ENCODE peak calls at places on chromosome 20, in nine cellular contexts. P is sigmoid colon, G is GM12878, Z is suprapubic skin, M is HepG2, E is ovary, B is K562, N is A549, A is stomach. F is an unnamed sample.

GRCh38 chr20:61352381-61353260 is 100.6 kb downstream of the CDH4 start:
- DNase-seq in A (no peak), E (no peak), P (no peak), B (no peak), N (no peak), G (no peak), M (no peak), Z (no peak), F (no peak)

GRCh38 chr20:38599410-38599882 is 2.2 kb upstream of the ARHGAP40 start:
- DNase-seq in A (peak), E (no peak), N (no peak), Z (no peak), G (no peak), M (peak), B (peak), P (no peak), F (no peak)

GRCh38 chr20:24106801-24107158 is 118.2 kb upstream of the GGTLC1 start:
- DNase-seq in P (no peak), M (no peak), A (no peak), G (no peak), B (no peak), E (no peak), N (no peak), Z (no peak), F (no peak)

GRCh38 chr20:36202891-36203338 is 33.4 kb upstream of the AAR2 start:
- DNase-seq in B (peak), E (peak), A (peak), N (peak), G (no peak), M (peak), P (peak), Z (no peak), F (peak)

GRCh38 chr20:18628330-18628941 is 40.6 kb downstream of the DTD1 start:
- DNase-seq in E (no peak), N (peak), P (no peak), M (peak), B (peak), A (peak), G (no peak), Z (no peak), F (no peak)

GRCh38 chr20:17614176-17614811 is 44.4 kb downstream of the DSTN start:
- DNase-seq in B (no peak), G (no peak), A (peak), Z (peak), M (no peak), N (peak), E (peak), P (peak), F (no peak)

GRCh38 chr20:40938020-40938419 is 90.6 kb upstream of the TOP1 start:
- DNase-seq in M (no peak), Z (no peak), E (no peak), N (peak), B (peak), P (no peak), G (no peak), A (no peak), F (no peak)

GRCh38 chr20:54110041-54110440 is 39.6 kb upstream of the BCAS1 start:
- DNase-seq in P (no peak), G (no peak), Z (no peak), B (no peak), E (no peak), A (no peak), N (no peak), M (peak), F (no peak)

GRCh38 chr20:25541676-25542075 is 43.7 kb downstream of the NINL start:
- DNase-seq in A (no peak), P (no peak), B (no peak), Z (no peak), M (no peak), E (no peak), G (no peak), N (no peak), F (no peak)

GRCh38 chr20:22404609-22405170 is 179.7 kb downstream of the FOXA2 start:
- DNase-seq in G (no peak), E (no peak), A (no peak), Z (no peak), M (no peak), N (peak), P (no peak), B (no peak), F (no peak)

GRCh38 chr20:31869942-31870702 is at the start of the genes DUSP15 and TTLL9:
- DNase-seq in M (no peak), Z (peak), A (peak), N (no peak), E (peak), G (no peak), P (no peak), B (peak), F (peak)

GRCh38 chr20:34774431-34774830 is 51.0 kb downstream of the NCOA6 start:
- DNase-seq in M (no peak), P (no peak), A (no peak), E (no peak), G (no peak), N (no peak), Z (no peak), B (no peak), F (no peak)

GRCh38 chr20:62955519-62956386 is 3.2 kb downstream of the SLC17A9 start:
- DNase-seq in Z (no peak), N (no peak), M (peak), B (no peak), A (peak), E (no peak), G (no peak), P (no peak), F (no peak)

GRCh38 chr20:25061103-25061799 is 3.3 kb upstream of the ACSS1 start:
- DNase-seq in M (peak), B (no peak), G (no peak), P (peak), E (no peak), Z (no peak), A (peak), N (no peak), F (no peak)

GRCh38 chr20:51385941-51386530 is 156.5 kb downstream of the NFATC2 start:
- DNase-seq in E (no peak), A (no peak), M (peak), B (no peak), P (peak), N (peak), G (no peak), Z (no peak), F (no peak)

GRCh38 chr20:47677314-47678129 is 107.8 kb downstream of the SULF2 start:
- DNase-seq in G (no peak), B (peak), Z (no peak), M (peak), A (peak), P (no peak), N (peak), E (peak), F (no peak)

GRCh38 chr20:63124092-63124781 is 91.7 kb downstream of the YTHDF1 start:
- DNase-seq in P (peak), E (no peak), Z (peak), B (no peak), A (no peak), M (no peak), N (no peak), G (no peak), F (no peak)

GRCh38 chr20:47568019-47568418 is 66.3 kb downstream of the NCOA3 start:
- DNase-seq in A (peak), Z (no peak), P (peak), G (no peak), M (peak), E (no peak), B (no peak), N (peak), F (no peak)

GRCh38 chr20:47243906-47244305 is 112.6 kb downstream of the ZMYND8 start:
- DNase-seq in M (no peak), G (no peak), P (no peak), E (no peak), N (no peak), A (no peak), B (no peak), Z (no peak), F (no peak)

GRCh38 chr20:31707994-31708744 is 14.5 kb downstream of the BCL2L1 start:
- DNase-seq in E (no peak), N (peak), G (no peak), B (peak), P (peak), A (peak), M (no peak), Z (no peak), F (peak)

GRCh38 chr20:3995067-3995748 is 20.1 kb downstream of the RNF24 start:
- DNase-seq in N (no peak), B (peak), P (no peak), E (no peak), G (no peak), Z (no peak), A (no peak), M (no peak), F (no peak)

GRCh38 chr20:19885981-19886665 is 128.1 kb downstream of the RIN2 start:
- DNase-seq in N (peak), Z (no peak), E (peak), G (no peak), P (peak), A (peak), B (no peak), M (peak), F (no peak)

GRCh38 chr20:15835811-15836210 is 737.4 kb downstream of the KIF16B start:
- DNase-seq in G (no peak), E (no peak), Z (no peak), P (no peak), A (no peak), N (no peak), B (no peak), M (no peak), F (no peak)

GRCh38 chr20:63434599-63435378 is 37.7 kb downstream of the KCNQ2 start:
- DNase-seq in P (no peak), A (peak), B (peak), E (no peak), N (peak), G (peak), Z (no peak), M (peak), F (peak)

GRCh38 chr20:6828794-6829423 is 61.4 kb downstream of the BMP2 start:
- DNase-seq in E (peak), A (peak), B (peak), G (peak), P (no peak), M (peak), N (peak), Z (no peak), F (peak)

GRCh38 chr20:24673678-24674570 is 204.5 kb downstream of the SYNDIG1 start:
- DNase-seq in N (peak), P (peak), G (no peak), A (no peak), B (no peak), Z (peak), E (no peak), M (no peak), F (no peak)

GRCh38 chr20:25011831-25012241 is 19.3 kb upstream of the APMAP start:
- DNase-seq in N (no peak), E (no peak), P (peak), B (no peak), G (no peak), A (peak), M (no peak), Z (peak), F (no peak)

GRCh38 chr20:57666106-57666833 is 43.5 kb downstream of the PMEPA1 start:
- DNase-seq in Z (no peak), N (no peak), B (no peak), G (no peak), P (no peak), A (no peak), M (no peak), E (peak), F (no peak)

GRCh38 chr20:35981969-35982368 is 13.6 kb downstream of the CNBD2 start:
- DNase-seq in E (no peak), G (no peak), A (no peak), Z (no peak), P (no peak), B (no peak), N (no peak), M (no peak), F (no peak)

GRCh38 chr20:24694157-24694726 is 224.8 kb downstream of the SYNDIG1 start:
- DNase-seq in P (peak), A (peak), Z (peak), M (no peak), N (no peak), G (no peak), E (peak), B (no peak), F (no peak)

GRCh38 chr20:45091366-45091765 is 9.6 kb downstream of the KCNS1 start:
- DNase-seq in Z (no peak), G (no peak), N (no peak), B (no peak), P (no peak), A (no peak), M (no peak), E (no peak), F (no peak)

GRCh38 chr20:2300002-2300401 is 4.2 kb downstream of the TGM3 start:
- DNase-seq in N (no peak), M (no peak), Z (no peak), A (no peak), G (no peak), E (no peak), B (no peak), P (no peak), F (no peak)
- H3K27ac ChIP-seq in N (no peak), M (no peak), Z (no peak), A (no peak), G (no peak), E (no peak), B (no peak), P (no peak), F (no peak)

GRCh38 chr20:37576911-37577310 is 49.2 kb upstream of the BLCAP start:
- DNase-seq in P (peak), Z (no peak), B (no peak), N (no peak), G (no peak), M (no peak), A (no peak), E (no peak), F (no peak)
- TF ChIP-seq EP300 in P (no peak), Z (no peak), B (no peak), N (no peak), G (no peak), M (no peak), A (no peak), E (no peak), F (no peak)

GRCh38 chr20:10511507-10512231 is 76.6 kb downstream of the SLX4IP start:
- DNase-seq in B (peak), M (peak), E (peak), Z (peak), G (peak), A (peak), N (peak), P (peak), F (peak)
- H3K27ac ChIP-seq in B (peak), M (peak), E (peak), Z (peak), G (peak), A (peak), N (peak), P (peak), F (peak)

GRCh38 chr20:43536817-43537440 is 21.9 kb upstream of the SGK2 start:
- DNase-seq in M (peak), P (no peak), B (no peak), E (no peak), N (no peak), A (no peak), G (no peak), Z (peak), F (no peak)
- TF ChIP-seq EP300 in M (no peak), P (no peak), B (no peak), E (no peak), N (no peak), A (no peak), G (no peak), Z (no peak), F (no peak)

DNA sequence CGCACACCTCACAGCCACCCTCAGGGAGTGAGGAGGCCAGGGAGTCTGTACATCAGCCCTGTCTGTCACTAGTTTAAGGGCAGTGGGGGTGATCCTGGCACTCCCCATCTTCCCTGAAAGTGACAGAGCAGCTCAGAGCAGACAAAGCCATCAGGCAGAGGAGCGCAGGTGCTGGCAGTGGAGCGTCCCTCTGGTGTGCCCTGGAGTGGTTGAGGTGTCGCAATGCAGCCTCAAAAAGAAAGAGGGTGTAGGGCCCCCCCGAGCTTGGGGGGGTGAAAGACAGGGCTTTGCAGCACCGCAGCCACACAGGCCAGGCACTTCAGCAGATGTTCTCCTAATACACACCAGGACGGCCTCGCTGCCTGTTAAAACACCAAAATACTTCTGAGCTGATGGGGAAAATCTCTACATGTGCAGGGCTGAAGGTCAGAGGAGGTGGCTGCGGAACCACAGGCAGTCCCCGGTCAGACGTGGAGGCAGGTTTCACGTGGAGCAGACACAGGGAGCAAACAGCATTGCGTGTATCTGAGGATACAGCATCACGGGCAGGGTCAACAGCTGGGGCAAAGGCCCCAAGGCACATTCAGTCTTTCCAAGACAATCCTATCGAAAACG is 69.5 kb downstream of the PREX1 start:
- DNase-seq in M (no peak), P (no peak), B (no peak), Z (no peak), A (no peak), N (no peak), G (no peak), E (no peak), F (no peak)
- H3K27ac ChIP-seq in M (no peak), P (no peak), B (no peak), Z (no peak), A (peak), N (no peak), G (peak), E (no peak), F (no peak)

DNA sequence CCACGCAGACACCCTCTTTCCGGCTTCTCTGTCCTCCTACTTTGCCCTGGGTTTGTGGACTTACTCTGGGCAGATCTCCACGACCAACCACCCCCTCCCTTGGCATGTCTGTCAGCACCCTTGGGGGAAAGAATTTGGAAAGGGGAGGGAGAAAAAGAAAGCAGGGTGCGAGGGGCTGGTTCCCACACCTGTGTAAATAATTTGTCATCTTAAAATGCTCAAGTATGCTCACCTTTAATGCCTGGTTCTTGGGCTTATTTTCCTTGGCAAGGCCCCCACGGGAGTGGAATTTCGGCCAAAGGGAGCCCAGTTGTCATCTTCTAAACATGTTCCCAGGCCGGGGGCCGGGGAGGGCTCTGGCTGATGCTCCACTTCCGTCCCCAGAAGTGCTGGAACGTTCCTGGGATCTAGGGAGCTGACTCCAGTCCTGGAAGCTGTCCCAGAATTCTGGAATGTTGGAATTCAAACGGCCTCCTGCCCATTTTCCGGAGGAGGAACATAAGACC is 122.1 kb downstream of the CEBPB start:
- DNase-seq in E (peak), G (no peak), M (no peak), P (peak), Z (no peak), N (peak), A (peak), B (no peak), F (peak)
- TF ChIP-seq EP300 in E (no peak), G (no peak), M (no peak), P (no peak), Z (no peak), N (peak), A (peak), B (no peak), F (peak)

F was measured in tibial nerve.